ENCODE peak calls at places on chromosomes 2 and 18, in nine cellular contexts. J, W, Z, X, R, B, H, I and L are unnamed samples.

GRCh38 chr2:47833516-47833968 is 50.6 kb downstream of the MSH6 start:
- DNase-seq in I (no peak), Z (no peak), X (no peak), J (no peak), R (no peak), B (no peak), W (no peak), H (no peak), L (no peak)

GRCh38 chr2:69973335-69973735 is 11.9 kb upstream of the ASPRV1 start:
- DNase-seq in X (no peak), R (peak; percentile 20), J (no peak), I (peak; percentile 41), B (no peak), H (no peak), Z (peak; percentile 59), W (no peak), L (no peak)

GRCh38 chr2:144938308-144938709 is 418.4 kb upstream of the ZEB2 start:
- DNase-seq in H (no peak), B (no peak), Z (peak; percentile 90), I (peak; percentile 80), J (no peak), W (no peak), X (no peak), R (peak; percentile 24), L (peak; percentile 84)

GRCh38 chr18:48337053-48337452 is 72.1 kb downstream of the ZBTB7C start:
- DNase-seq in X (no peak), J (no peak), H (no peak), I (no peak), W (no peak), B (no peak), Z (no peak), R (no peak), L (no peak)

GRCh38 chr2:231222318-231223000 is 24.0 kb downstream of the ARMC9 start:
- DNase-seq in X (no peak), J (no peak), R (no peak), W (no peak), I (peak; percentile 26), B (no peak), Z (peak; percentile 78), H (no peak), L (no peak)

GRCh38 chr2:12330916-12331315 is 385.8 kb upstream of the TRIB2 start:
- DNase-seq in W (no peak), J (no peak), I (peak; percentile 52), Z (peak; percentile 58), R (no peak), H (no peak), B (no peak), X (no peak), L (no peak)

GRCh38 chr2:120988741-120989555 is 253.3 kb downstream of the GLI2 start:
- DNase-seq in R (no peak), H (no peak), X (no peak), B (no peak), Z (no peak), J (no peak), W (no peak), I (no peak), L (no peak)

GRCh38 chr2:238225911-238226697 is 13.7 kb downstream of the HES6 start:
- DNase-seq in B (no peak), H (no peak), I (no peak), W (peak; percentile 24), X (no peak), J (no peak), Z (peak; percentile 13), R (no peak), L (no peak)

GRCh38 chr2:218290316-218291261 is 1.7 kb downstream of the TMBIM1 start:
- DNase-seq in J (no peak), I (no peak), R (peak; percentile 54), X (no peak), W (no peak), H (no peak), B (no peak), Z (no peak), L (no peak)

GRCh38 chr2:218291318-218291933 is 877 bp downstream of the TMBIM1 start:
- DNase-seq in I (no peak), R (peak; percentile 47), J (no peak), H (no peak), B (no peak), W (no peak), Z (peak; percentile 41), X (no peak), L (no peak)

GRCh38 chr2:218292700-218293014 is 354 bp upstream of the TMBIM1 start:
- DNase-seq in R (no peak), X (no peak), J (no peak), H (no peak), B (no peak), W (no peak), Z (no peak), I (no peak), L (no peak)

GRCh38 chr2:218291934-218292699 is at the start of gene TMBIM1:
- DNase-seq in I (peak; percentile 69), R (peak; percentile 89), H (peak; percentile 75), Z (peak; percentile 70), J (peak; percentile 89), W (peak; percentile 84), B (peak; percentile 85), X (peak; percentile 77), L (no peak)

DNA sequence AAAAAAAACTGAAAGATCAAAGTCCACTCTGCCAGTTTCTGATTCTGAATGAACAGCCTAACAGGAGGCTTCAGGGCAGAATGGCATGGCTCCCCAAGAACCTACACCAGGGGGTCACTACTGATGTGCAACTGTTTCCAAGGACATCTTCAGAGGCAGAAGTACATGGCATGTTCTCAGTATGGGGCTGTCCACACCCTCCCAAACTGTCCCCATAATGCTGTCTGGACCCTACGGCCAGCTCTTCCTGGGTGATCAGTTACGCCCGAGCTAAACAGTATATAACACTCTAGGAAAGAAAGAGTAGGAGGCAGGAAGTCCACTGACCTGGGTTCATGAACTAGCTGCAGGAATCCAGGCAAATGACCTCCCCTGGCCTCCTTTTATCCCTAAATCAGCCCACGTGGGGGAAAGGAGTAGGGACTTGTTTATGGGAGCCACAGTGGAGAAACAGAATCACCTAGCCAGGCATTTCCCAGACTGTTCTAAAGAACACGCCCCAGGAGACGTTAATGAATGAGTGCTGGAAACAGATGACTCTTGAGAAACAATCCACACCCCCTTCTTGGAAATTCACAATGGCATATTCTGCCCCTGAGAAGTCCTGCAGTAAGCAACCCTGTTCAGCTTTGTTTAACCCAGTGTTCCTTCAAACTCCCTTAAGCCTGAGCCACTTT is 2.5 kb downstream of the TMBIM1 start:
- DNase-seq in R (peak; percentile 59), W (no peak), B (peak; percentile 60), H (no peak), J (no peak), I (peak; percentile 28), Z (peak; percentile 55), X (peak; percentile 83), L (no peak)
- H3K4me3 ChIP-seq in R (no peak overlapping the region), W (no peak overlapping the region), B (peak overlapping the region; percentile 88), H (peak overlapping the region; percentile 2), J (no peak overlapping the region), I (peak overlapping the region; percentile 95), Z (peak overlapping the region; percentile 96), X (no peak overlapping the region), L (peak overlapping the region; percentile 2)

DNA sequence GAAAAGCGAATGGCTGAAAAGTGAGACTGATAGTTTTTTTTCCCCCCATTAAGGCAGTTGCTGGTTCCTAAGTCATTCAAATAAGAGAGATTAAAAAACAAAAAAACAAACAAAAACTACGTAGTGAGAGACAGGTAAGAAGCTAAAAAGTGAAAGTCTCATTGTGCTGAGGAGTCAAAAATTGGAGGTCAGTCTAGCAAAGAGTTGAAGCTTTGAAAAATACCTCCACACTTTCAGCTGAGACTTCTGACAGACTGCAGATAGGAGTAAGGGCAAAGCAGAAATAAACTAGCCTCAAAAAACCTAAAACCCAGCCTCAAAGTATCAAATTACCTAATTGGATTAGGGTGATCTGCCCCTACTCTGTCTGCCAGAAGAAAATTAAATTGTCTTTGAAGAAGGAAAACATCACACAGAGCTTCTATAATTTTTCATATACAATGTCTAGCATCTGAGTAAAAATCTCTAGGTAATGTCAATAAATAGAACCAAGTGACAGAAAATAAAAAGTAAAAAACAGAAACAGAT is 10.9 kb upstream of the EIF2AK3 start:
- DNase-seq in W (no peak), X (no peak), Z (no peak), I (no peak), R (no peak), J (no peak), H (no peak), B (no peak), L (no peak)
- H3K4me3 ChIP-seq in W (no peak overlapping the region), X (no peak overlapping the region), Z (no peak overlapping the region), I (no peak overlapping the region), R (no peak overlapping the region), J (no peak overlapping the region), H (no peak overlapping the region), B (no peak overlapping the region), L (no peak overlapping the region)

GRCh38 chr2:147026261-147026660 is 818.6 kb upstream of the ACVR2A start:
- DNase-seq in X (no peak), R (no peak), W (no peak), J (no peak), I (no peak), H (no peak), B (no peak), Z (no peak), L (no peak)
- H3K4me3 ChIP-seq in X (no peak overlapping the region), R (no peak overlapping the region), W (no peak overlapping the region), J (no peak overlapping the region), I (no peak overlapping the region), H (no peak overlapping the region), B (no peak overlapping the region), Z (no peak overlapping the region), L (no peak overlapping the region)

GRCh38 chr2:242048479-242048878 is 178.9 kb downstream of the RTP5 start:
- DNase-seq in Z (no peak), X (no peak), J (no peak), I (no peak), B (no peak), R (no peak), H (no peak), W (no peak), L (no peak)

GRCh38 chr2:242043538-242044205 is 174.1 kb downstream of the RTP5 start:
- DNase-seq in R (no peak), J (no peak), W (no peak), X (no peak), Z (no peak), H (no peak), I (no peak), B (no peak), L (no peak)

GRCh38 chr2:242047963-242048362 is 178.4 kb downstream of the RTP5 start:
- DNase-seq in J (no peak), X (no peak), W (no peak), B (no peak), I (no peak), Z (no peak), R (no peak), H (no peak), L (no peak)

GRCh38 chr2:242044206-242044590 is 174.7 kb downstream of the RTP5 start:
- DNase-seq in H (no peak), X (no peak), J (no peak), B (no peak), Z (no peak), I (no peak), R (no peak), W (no peak), L (no peak)

DNA sequence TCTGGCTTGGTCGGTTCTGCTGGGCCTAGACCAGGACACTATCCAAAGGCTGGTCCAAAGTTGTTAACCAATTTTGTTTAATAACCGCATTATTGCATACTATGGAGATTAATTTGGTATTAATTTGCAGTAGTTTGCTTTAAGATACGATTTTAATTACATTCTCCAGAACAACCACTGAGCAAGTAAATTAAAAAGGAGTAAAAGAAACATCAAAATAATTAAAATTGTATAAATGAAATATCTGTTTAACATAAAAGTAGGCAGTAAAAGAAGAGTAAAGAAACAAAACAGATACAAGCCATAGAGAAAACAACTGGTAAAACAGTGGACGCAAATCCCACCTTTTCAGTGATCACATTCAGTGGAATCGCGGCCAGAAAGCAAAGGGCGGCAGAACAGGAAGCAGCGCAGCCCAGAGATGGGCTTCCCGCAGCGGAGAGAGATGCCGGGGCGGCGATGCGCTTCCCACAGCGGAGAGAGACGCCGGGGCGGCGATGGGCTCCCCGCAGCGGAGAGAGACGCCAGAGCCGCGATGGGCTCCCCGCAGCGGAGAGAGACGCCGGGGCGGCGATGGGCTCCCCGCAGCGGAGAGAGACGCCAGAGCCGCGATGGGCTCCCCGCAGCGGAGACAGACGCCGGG is 176.8 kb downstream of the RTP5 start:
- DNase-seq in W (no peak), I (no peak), B (no peak), Z (no peak), J (peak; percentile 41), X (no peak), H (no peak), R (no peak), L (no peak)
- H3K4me3 ChIP-seq in W (no peak overlapping the region), I (no peak overlapping the region), B (no peak overlapping the region), Z (peak overlapping the region; percentile 27), J (peak overlapping the region; percentile 25), X (no peak overlapping the region), H (no peak overlapping the region), R (no peak overlapping the region), L (no peak overlapping the region)